ENCODE peak calls at places on chromosomes 4 and X, in five cellular contexts. B, O, D, F and I are unnamed samples.

GRCh38 chr4:80219301-80220025 is 22.2 kb downstream of the PRDM8 start:
- DNase-seq in B (no peak), O (no peak), D (no peak), F (no peak), I (no peak)

GRCh38 chr4:7189475-7190277 is 2.7 kb upstream of the SORCS2 start:
- DNase-seq in B (no peak), O (peak), D (no peak), F (peak), I (no peak)

GRCh38 chr4:75598390-75598789 is 31.9 kb downstream of the CDKL2 start:
- DNase-seq in B (no peak), O (no peak), D (no peak), F (no peak), I (no peak)

GRCh38 chr4:57233391-57233790 is 123.2 kb upstream of the IGFBP7 start:
- DNase-seq in B (no peak), O (no peak), D (no peak), F (no peak), I (no peak)

GRCh38 chr4:71074452-71075299 is 81.2 kb downstream of the DCK start:
- DNase-seq in B (peak), O (no peak), D (no peak), F (no peak), I (no peak)

GRCh38 chrX:97683256-97683655 is 799.5 kb downstream of the RPA4 start:
- DNase-seq in B (peak), O (no peak), D (no peak), F (no peak), I (no peak)

GRCh38 chr4:168713193-168713592 is 216.3 kb downstream of the PALLD start:
- DNase-seq in B (no peak), O (no peak), D (no peak), F (no peak), I (no peak)

GRCh38 chrX:82748901-82749505 is 759.1 kb upstream of the POU3F4 start:
- DNase-seq in B (no peak), O (no peak), D (no peak), F (no peak), I (no peak)

GRCh38 chrX:111854778-111855490 is 21.0 kb upstream of the TRPC5OS start:
- DNase-seq in B (no peak), O (no peak), D (no peak), F (no peak), I (no peak)

GRCh38 chrX:42615161-42615563 is 162.8 kb downstream of the PPP1R2C start:
- DNase-seq in B (peak), O (no peak), D (no peak), F (no peak), I (no peak)

GRCh38 chrX:84487365-84488353 is 14.6 kb downstream of the HDX start:
- DNase-seq in B (no peak), O (no peak), D (no peak), F (no peak), I (no peak)

GRCh38 chr4:157994863-157995262 is 178.0 kb downstream of the GASK1B start:
- DNase-seq in B (no peak), O (peak), D (peak), F (no peak), I (no peak)

GRCh38 chr4:172707622-172708021 is 461.0 kb upstream of the GALNT7 start:
- DNase-seq in B (no peak), O (no peak), D (no peak), F (no peak), I (no peak)

GRCh38 chrX:122565952-122566351 is 618.1 kb upstream of the GRIA3 start:
- DNase-seq in B (no peak), O (no peak), D (no peak), F (no peak), I (no peak)

DNA sequence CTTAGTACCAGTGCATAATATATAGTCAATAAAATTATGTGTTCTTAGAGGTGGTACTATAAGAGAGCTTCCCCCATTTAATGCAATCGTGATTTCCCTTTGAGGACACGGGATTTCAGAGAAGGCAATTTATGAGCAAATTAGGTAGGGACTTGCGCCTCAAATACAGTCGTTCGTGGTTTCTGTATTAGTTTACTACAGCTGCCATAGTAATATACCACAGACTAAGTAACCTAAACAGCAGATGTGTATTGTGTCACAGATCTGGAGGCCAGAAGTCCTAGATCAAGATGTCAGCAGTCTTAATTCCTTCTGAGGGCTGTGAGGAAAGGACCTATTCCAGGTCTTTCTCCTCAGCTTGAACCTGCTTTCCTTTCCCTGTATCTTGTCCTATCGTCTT is 1.5 kb upstream of the PUDP start:
- DNase-seq in B (no peak), O (no peak), D (no peak), F (no peak), I (no peak)
- TF ChIP-seq EP300 in B (no peak), O (no peak), D (no peak), F (no peak), I (no peak)

GRCh38 chrX:49977319-49978090 is 55.1 kb downstream of the CLCN5 start:
- DNase-seq in B (no peak), O (no peak), D (no peak), F (no peak), I (no peak)

GRCh38 chrX:49976682-49977197 is 54.3 kb downstream of the CLCN5 start:
- DNase-seq in B (no peak), O (no peak), D (no peak), F (no peak), I (no peak)

GRCh38 chrX:49970699-49971098 is 48.3 kb downstream of the CLCN5 start:
- DNase-seq in B (no peak), O (no peak), D (no peak), F (no peak), I (no peak)

GRCh38 chrX:49978191-49978590 is 55.8 kb downstream of the CLCN5 start:
- DNase-seq in B (no peak), O (no peak), D (no peak), F (no peak), I (no peak)

DNA sequence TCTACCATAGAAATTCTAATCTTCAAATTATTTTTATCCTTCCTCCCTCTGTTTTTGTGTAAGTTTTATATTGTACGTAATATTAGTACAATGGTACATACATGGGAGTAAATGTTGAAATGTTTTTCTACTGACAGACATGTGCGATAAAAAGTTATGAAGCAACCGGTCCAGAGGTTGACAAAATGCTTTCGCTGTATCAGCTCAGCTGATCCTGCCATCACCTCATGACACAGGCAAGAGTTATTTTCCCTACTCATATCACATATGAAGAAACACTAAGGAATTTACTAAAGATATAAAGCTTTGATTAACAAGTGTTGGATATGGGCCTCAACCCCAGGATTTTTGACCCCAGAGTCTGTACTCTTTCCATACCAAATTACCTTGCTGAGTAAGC is 49.9 kb downstream of the CLCN5 start:
- DNase-seq in B (no peak), O (no peak), D (no peak), F (no peak), I (no peak)
- TF ChIP-seq EP300 in B (no peak), O (no peak), D (no peak), F (no peak), I (no peak)

DNA sequence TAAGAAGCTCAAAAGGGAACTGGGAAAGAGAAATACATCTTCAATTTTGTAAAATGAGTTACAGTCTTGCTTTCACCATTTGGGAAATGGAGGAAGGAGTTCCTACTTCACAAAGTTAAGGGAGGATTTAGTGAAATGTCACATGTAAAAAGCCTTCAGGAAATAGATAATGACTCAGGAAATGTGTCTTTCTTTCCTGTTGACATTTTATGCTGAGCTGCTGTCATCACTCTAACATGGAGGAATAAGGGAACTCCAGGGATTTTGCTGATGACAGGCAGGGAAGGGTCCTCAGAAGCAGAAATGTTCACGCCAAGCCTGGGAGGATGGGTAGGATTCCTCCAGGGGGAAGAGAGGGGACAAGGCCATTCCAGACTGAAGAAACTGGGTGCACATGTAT is 251.1 kb downstream of the USP46 start:
- DNase-seq in B (no peak), O (no peak), D (no peak), F (no peak), I (no peak)
- TF ChIP-seq EP300 in B (no peak), O (no peak), D (no peak), F (no peak), I (no peak)

GRCh38 chr4:133130171-133130570 is 18.9 kb upstream of the PCDH10 start:
- DNase-seq in B (no peak), O (no peak), D (no peak), F (no peak), I (no peak)

GRCh38 chr4:133129237-133129636 is 19.9 kb upstream of the PCDH10 start:
- DNase-seq in B (no peak), O (no peak), D (no peak), F (no peak), I (no peak)

DNA sequence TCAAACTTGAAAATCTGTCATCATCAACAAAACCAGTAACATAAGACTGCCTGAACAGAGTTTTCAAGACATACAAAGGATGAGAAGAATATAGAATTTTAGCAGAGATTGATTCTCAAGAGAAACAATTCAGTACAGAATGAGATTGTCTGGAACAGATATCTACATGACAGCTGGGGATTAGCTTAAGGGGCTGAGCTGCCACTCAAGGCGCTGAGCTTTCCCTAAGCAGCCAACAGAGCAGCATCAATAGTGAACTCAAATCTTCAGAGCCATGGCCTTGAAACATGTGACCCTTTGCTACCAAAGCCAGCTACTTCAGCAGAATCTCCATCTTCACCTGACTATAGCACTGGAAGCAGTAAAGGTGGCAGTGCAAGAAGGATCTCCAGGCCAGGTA is 24.3 kb upstream of the PCDH10 start:
- DNase-seq in B (no peak), O (no peak), D (no peak), F (no peak), I (no peak)
- TF ChIP-seq EP300 in B (no peak), O (no peak), D (no peak), F (no peak), I (no peak)

GRCh38 chr4:173930329-173930967 is 353.0 kb downstream of the FBXO8 start:
- DNase-seq in B (no peak), O (no peak), D (no peak), F (no peak), I (no peak)
- TF ChIP-seq EP300 in B (no peak), O (no peak), D (no peak), F (no peak), I (no peak)